ENCODE peak calls at places on chromosomes 11 and 22, in nine cellular contexts. R, G, B, W, O, F, V, Q and Y are unnamed samples.

GRCh38 chr11:3860360-3860759 is 4.9 kb downstream of the STIM1 start:
- DNase-seq in R (no peak), G (no peak), B (no peak), W (no peak), O (no peak), F (no peak), V (no peak), Q (no peak), Y (no peak)

GRCh38 chr22:42365337-42365865 is 66.8 kb downstream of the NFAM1 start:
- DNase-seq in R (no peak), G (peak), B (no peak), W (no peak), O (no peak), F (no peak), V (no peak), Q (no peak), Y (no peak)

GRCh38 chr11:12581923-12582322 is 92.3 kb upstream of the TEAD1 start:
- DNase-seq in R (peak), G (peak), B (peak), W (no peak), O (no peak), F (no peak), V (no peak), Q (peak), Y (no peak)

GRCh38 chr22:42856865-42857704 is at the start of gene ARFGAP3:
- DNase-seq in R (peak), G (peak), B (peak), W (peak), O (peak), F (peak), V (peak), Q (peak), Y (peak)

GRCh38 chr11:57624864-57625263 is 24.8 kb downstream of the YPEL4 start:
- DNase-seq in R (no peak), G (no peak), B (no peak), W (no peak), O (no peak), F (no peak), V (no peak), Q (no peak), Y (no peak)

GRCh38 chr22:48644997-48645396 is 1182.7 kb downstream of the BRD1 start:
- DNase-seq in R (no peak), G (no peak), B (no peak), W (no peak), O (no peak), F (no peak), V (no peak), Q (no peak), Y (no peak)

GRCh38 chr11:9264381-9265210 is 554 bp downstream of the DENND5A start:
- DNase-seq in R (peak), G (peak), B (peak), W (no peak), O (no peak), F (peak), V (peak), Q (peak), Y (peak)

GRCh38 chr11:70915158-70915795 is 337.1 kb downstream of the SHANK2 start:
- DNase-seq in R (no peak), G (no peak), B (no peak), W (no peak), O (no peak), F (no peak), V (no peak), Q (no peak), Y (no peak)

GRCh38 chr11:83554896-83555295 is 268.7 kb upstream of the CCDC90B start:
- DNase-seq in R (no peak), G (no peak), B (no peak), W (no peak), O (no peak), F (no peak), V (no peak), Q (no peak), Y (no peak)

GRCh38 chr11:72688929-72689328 is 14.7 kb upstream of the PDE2A start:
- DNase-seq in R (no peak), G (no peak), B (no peak), W (no peak), O (no peak), F (no peak), V (no peak), Q (no peak), Y (no peak)

GRCh38 chr22:35349368-35349703 is 31.6 kb upstream of the HMOX1 start:
- DNase-seq in R (no peak), G (no peak), B (no peak), W (no peak), O (no peak), F (no peak), V (no peak), Q (no peak), Y (no peak)

GRCh38 chr22:39212721-39213376 is 31.9 kb downstream of the PDGFB start:
- DNase-seq in R (peak), G (peak), B (peak), W (no peak), O (no peak), F (no peak), V (peak), Q (peak), Y (no peak)

GRCh38 chr11:2781413-2782274 is 81.8 kb upstream of the KCNQ1OT1 start:
- DNase-seq in R (no peak), G (no peak), B (no peak), W (no peak), O (no peak), F (no peak), V (peak), Q (no peak), Y (no peak)

GRCh38 chr22:43164636-43165035 is 13.3 kb downstream of the TSPO start:
- DNase-seq in R (no peak), G (no peak), B (no peak), W (no peak), O (no peak), F (no peak), V (no peak), Q (no peak), Y (no peak)

GRCh38 chr22:39414377-39414776 is 14.8 kb downstream of the TAB1 start:
- DNase-seq in R (no peak), G (no peak), B (no peak), W (no peak), O (no peak), F (no peak), V (no peak), Q (no peak), Y (no peak)

GRCh38 chr22:33034753-33035152 is 23.4 kb downstream of the SYN3 start:
- DNase-seq in R (no peak), G (no peak), B (no peak), W (no peak), O (no peak), F (no peak), V (no peak), Q (no peak), Y (no peak)

GRCh38 chr11:106496677-106497076 is 419.2 kb downstream of the AASDHPPT start:
- DNase-seq in R (no peak), G (no peak), B (no peak), W (no peak), O (no peak), F (no peak), V (no peak), Q (no peak), Y (no peak)

GRCh38 chr11:124174001-124174400 is 9.1 kb upstream of the OR10D3 start:
- DNase-seq in R (peak), G (peak), B (peak), W (no peak), O (no peak), F (no peak), V (no peak), Q (peak), Y (no peak)